ENCODE peak calls at places on chromosome 7, in seven cellular contexts. One of them, this sample, is unnamed.

GRCh38 chr7:137940656-137941518 is 61.0 kb downstream of the CREB3L2 start:
- DNase-seq in fibroblast of lung: peak; percentile 38
- DNase-seq in CD8-positive, alpha-beta T cell: no peak
- DNase-seq in lower lobe of right lung: no peak
- DNase-seq in Panc1: no peak
- DNase-seq in IMR-90: peak; percentile 80
- DNase-seq in cardiac muscle cell: peak; percentile 91
- DNase-seq in this sample: no peak

GRCh38 chr7:97409346-97409745 is 291.8 kb downstream of the SDHAF3 start:
- DNase-seq in CD8-positive, alpha-beta T cell: no peak
- DNase-seq in fibroblast of lung: no peak
- DNase-seq in IMR-90: no peak
- DNase-seq in Panc1: no peak
- DNase-seq in cardiac muscle cell: no peak
- DNase-seq in lower lobe of right lung: no peak
- DNase-seq in this sample: no peak

GRCh38 chr7:127844707-127845331 is 186.4 kb downstream of the LRRC4 start:
- DNase-seq in Panc1: no peak
- DNase-seq in cardiac muscle cell: peak; percentile 56
- DNase-seq in CD8-positive, alpha-beta T cell: no peak
- DNase-seq in lower lobe of right lung: no peak
- DNase-seq in IMR-90: peak; percentile 61
- DNase-seq in fibroblast of lung: peak; percentile 23
- DNase-seq in this sample: no peak

GRCh38 chr7:70673833-70674232 is 458.1 kb upstream of the GALNT17 start:
- DNase-seq in cardiac muscle cell: no peak
- DNase-seq in Panc1: no peak
- DNase-seq in IMR-90: no peak
- DNase-seq in CD8-positive, alpha-beta T cell: no peak
- DNase-seq in fibroblast of lung: no peak
- DNase-seq in lower lobe of right lung: no peak
- DNase-seq in this sample: no peak

GRCh38 chr7:41047789-41048191 is 655.1 kb downstream of the INHBA start:
- DNase-seq in Panc1: no peak
- DNase-seq in lower lobe of right lung: no peak
- DNase-seq in CD8-positive, alpha-beta T cell: no peak
- DNase-seq in IMR-90: peak; percentile 77
- DNase-seq in cardiac muscle cell: peak; percentile 52
- DNase-seq in fibroblast of lung: peak; percentile 78
- DNase-seq in this sample: no peak

GRCh38 chr7:120272896-120273475 is at the start of gene KCND2:
- DNase-seq in cardiac muscle cell: peak; percentile 36
- DNase-seq in CD8-positive, alpha-beta T cell: no peak
- DNase-seq in Panc1: no peak
- DNase-seq in fibroblast of lung: peak; percentile 7
- DNase-seq in IMR-90: no peak
- DNase-seq in lower lobe of right lung: no peak
- DNase-seq in this sample: no peak

GRCh38 chr7:84790873-84791272 is 396.0 kb downstream of the SEMA3D start:
- DNase-seq in CD8-positive, alpha-beta T cell: no peak
- DNase-seq in cardiac muscle cell: peak; percentile 76
- DNase-seq in fibroblast of lung: peak; percentile 91
- DNase-seq in lower lobe of right lung: no peak
- DNase-seq in IMR-90: peak; percentile 62
- DNase-seq in Panc1: no peak
- DNase-seq in this sample: no peak

GRCh38 chr7:100556541-100556940 is 17.2 kb downstream of the SAP25 start:
- DNase-seq in cardiac muscle cell: peak; percentile 77
- DNase-seq in lower lobe of right lung: no peak
- DNase-seq in CD8-positive, alpha-beta T cell: no peak
- DNase-seq in fibroblast of lung: peak; percentile 59
- DNase-seq in IMR-90: peak; percentile 58
- DNase-seq in Panc1: no peak
- DNase-seq in this sample: no peak

GRCh38 chr7:10655031-10655430 is 318.6 kb upstream of the PHF14 start:
- DNase-seq in fibroblast of lung: no peak
- DNase-seq in Panc1: no peak
- DNase-seq in CD8-positive, alpha-beta T cell: no peak
- DNase-seq in cardiac muscle cell: no peak
- DNase-seq in IMR-90: no peak
- DNase-seq in lower lobe of right lung: no peak
- DNase-seq in this sample: no peak

GRCh38 chr7:123271231-123271630 is 71.5 kb upstream of the SLC13A1 start:
- DNase-seq in IMR-90: no peak
- DNase-seq in Panc1: no peak
- DNase-seq in lower lobe of right lung: no peak
- DNase-seq in fibroblast of lung: peak; percentile 21
- DNase-seq in CD8-positive, alpha-beta T cell: no peak
- DNase-seq in cardiac muscle cell: peak; percentile 75
- DNase-seq in this sample: no peak

GRCh38 chr7:106865130-106866115 is at the start of gene PIK3CG:
- DNase-seq in lower lobe of right lung: no peak
- DNase-seq in cardiac muscle cell: peak; percentile 28
- DNase-seq in IMR-90: no peak
- DNase-seq in fibroblast of lung: no peak
- DNase-seq in Panc1: no peak
- DNase-seq in CD8-positive, alpha-beta T cell: peak; percentile 18
- DNase-seq in this sample: no peak

GRCh38 chr7:5248201-5248885 is 34.4 kb upstream of the SLC29A4 start:
- DNase-seq in CD8-positive, alpha-beta T cell: no peak
- DNase-seq in cardiac muscle cell: peak; percentile 79
- DNase-seq in lower lobe of right lung: no peak
- DNase-seq in IMR-90: peak; percentile 21
- DNase-seq in fibroblast of lung: peak; percentile 61
- DNase-seq in Panc1: no peak
- DNase-seq in this sample: no peak

GRCh38 chr7:20796565-20796964 is 9.9 kb upstream of the SP8 start:
- DNase-seq in Panc1: no peak
- DNase-seq in CD8-positive, alpha-beta T cell: no peak
- DNase-seq in cardiac muscle cell: no peak
- DNase-seq in IMR-90: no peak
- DNase-seq in lower lobe of right lung: no peak
- DNase-seq in fibroblast of lung: no peak
- DNase-seq in this sample: no peak

GRCh38 chr7:35646289-35647033 is 48.5 kb downstream of the HERPUD2 start:
- DNase-seq in cardiac muscle cell: peak; percentile 48
- DNase-seq in IMR-90: no peak
- DNase-seq in lower lobe of right lung: no peak
- DNase-seq in Panc1: no peak
- DNase-seq in CD8-positive, alpha-beta T cell: no peak
- DNase-seq in fibroblast of lung: peak; percentile 42
- DNase-seq in this sample: no peak

GRCh38 chr7:157384301-157384700 is 47.5 kb downstream of the DNAJB6 start:
- DNase-seq in CD8-positive, alpha-beta T cell: no peak
- DNase-seq in fibroblast of lung: peak; percentile 59
- DNase-seq in cardiac muscle cell: peak; percentile 39
- DNase-seq in Panc1: no peak
- DNase-seq in lower lobe of right lung: no peak
- DNase-seq in IMR-90: peak; percentile 28
- DNase-seq in this sample: no peak

GRCh38 chr7:44634839-44635591 is 28.6 kb downstream of the OGDH start:
- DNase-seq in Panc1: no peak
- DNase-seq in IMR-90: no peak
- DNase-seq in cardiac muscle cell: peak; percentile 20
- DNase-seq in fibroblast of lung: no peak
- DNase-seq in CD8-positive, alpha-beta T cell: peak; percentile 28
- DNase-seq in lower lobe of right lung: peak; percentile 63
- DNase-seq in this sample: no peak

GRCh38 chr7:16785846-16786245 is 19.0 kb downstream of the AGR2 start:
- DNase-seq in CD8-positive, alpha-beta T cell: no peak
- DNase-seq in cardiac muscle cell: no peak
- DNase-seq in fibroblast of lung: no peak
- DNase-seq in IMR-90: no peak
- DNase-seq in lower lobe of right lung: no peak
- DNase-seq in Panc1: no peak
- DNase-seq in this sample: no peak

GRCh38 chr7:16780586-16780985 is 24.2 kb downstream of the AGR2 start:
- DNase-seq in cardiac muscle cell: no peak
- DNase-seq in CD8-positive, alpha-beta T cell: no peak
- DNase-seq in lower lobe of right lung: no peak
- DNase-seq in Panc1: no peak
- DNase-seq in IMR-90: no peak
- DNase-seq in fibroblast of lung: no peak
- DNase-seq in this sample: no peak

GRCh38 chr7:16787141-16787540 is 17.7 kb downstream of the AGR2 start:
- DNase-seq in fibroblast of lung: no peak
- DNase-seq in lower lobe of right lung: no peak
- DNase-seq in IMR-90: no peak
- DNase-seq in Panc1: no peak
- DNase-seq in cardiac muscle cell: no peak
- DNase-seq in CD8-positive, alpha-beta T cell: no peak
- DNase-seq in this sample: no peak

GRCh38 chr7:16786257-16786656 is 18.5 kb downstream of the AGR2 start:
- DNase-seq in lower lobe of right lung: no peak
- DNase-seq in IMR-90: no peak
- DNase-seq in Panc1: no peak
- DNase-seq in cardiac muscle cell: no peak
- DNase-seq in fibroblast of lung: no peak
- DNase-seq in CD8-positive, alpha-beta T cell: no peak
- DNase-seq in this sample: no peak

DNA sequence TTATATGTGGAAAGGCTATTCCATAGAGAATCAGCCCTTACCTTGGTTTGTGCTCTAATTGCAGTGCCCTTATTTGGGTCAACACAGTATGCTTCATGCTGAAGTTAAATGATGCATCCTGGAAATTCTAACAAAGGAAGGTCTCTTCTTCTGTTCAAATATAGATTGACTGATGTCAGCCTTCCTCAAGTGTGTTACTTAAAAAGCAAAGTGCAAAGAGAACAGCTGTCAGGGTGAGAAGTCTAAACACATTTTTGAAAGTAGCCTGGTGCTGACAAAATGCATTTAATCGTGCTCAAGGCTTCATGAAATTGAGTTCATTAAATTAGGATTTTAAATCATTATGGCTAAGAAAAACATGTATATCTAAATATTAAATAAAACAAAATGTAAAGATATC is 19.5 kb downstream of the AGR2 start:
- DNase-seq in cardiac muscle cell: no peak
- DNase-seq in lower lobe of right lung: no peak
- DNase-seq in fibroblast of lung: no peak
- DNase-seq in Panc1: no peak
- DNase-seq in CD8-positive, alpha-beta T cell: no peak
- DNase-seq in IMR-90: no peak
- DNase-seq in this sample: no peak
- H3K4me1 ChIP-seq in cardiac muscle cell: peaks cover 38% of the 10 kb centered on the region
- H3K4me1 ChIP-seq in lower lobe of right lung: no peaks in the 10 kb centered on the region
- H3K4me1 ChIP-seq in fibroblast of lung: no peaks in the 10 kb centered on the region
- H3K4me1 ChIP-seq in Panc1: no peaks in the 10 kb centered on the region
- H3K4me1 ChIP-seq in CD8-positive, alpha-beta T cell: no peaks in the 10 kb centered on the region
- H3K4me1 ChIP-seq in IMR-90: no peaks in the 10 kb centered on the region
- H3K4me1 ChIP-seq in this sample: no peaks in the 10 kb centered on the region

GRCh38 chr7:15621468-15621867 is 59.7 kb upstream of the AGMO start:
- DNase-seq in Panc1: no peak
- DNase-seq in lower lobe of right lung: no peak
- DNase-seq in CD8-positive, alpha-beta T cell: no peak
- DNase-seq in IMR-90: no peak
- DNase-seq in fibroblast of lung: no peak
- DNase-seq in cardiac muscle cell: no peak
- DNase-seq in this sample: no peak

GRCh38 chr7:15625456-15625855 is 61.0 kb downstream of the MEOX2 start:
- DNase-seq in lower lobe of right lung: no peak
- DNase-seq in fibroblast of lung: no peak
- DNase-seq in Panc1: peak; percentile 13
- DNase-seq in cardiac muscle cell: no peak
- DNase-seq in CD8-positive, alpha-beta T cell: no peak
- DNase-seq in IMR-90: no peak
- DNase-seq in this sample: no peak

GRCh38 chr7:15620491-15621185 is 58.8 kb upstream of the AGMO start:
- DNase-seq in CD8-positive, alpha-beta T cell: no peak
- DNase-seq in Panc1: no peak
- DNase-seq in lower lobe of right lung: no peak
- DNase-seq in fibroblast of lung: no peak
- DNase-seq in cardiac muscle cell: peak; percentile 3
- DNase-seq in IMR-90: no peak
- DNase-seq in this sample: no peak

GRCh38 chr7:15628876-15629275 is 57.6 kb downstream of the MEOX2 start:
- DNase-seq in cardiac muscle cell: no peak
- DNase-seq in CD8-positive, alpha-beta T cell: no peak
- DNase-seq in IMR-90: peak; percentile 3
- DNase-seq in lower lobe of right lung: no peak
- DNase-seq in fibroblast of lung: peak; percentile 47
- DNase-seq in Panc1: no peak
- DNase-seq in this sample: no peak

DNA sequence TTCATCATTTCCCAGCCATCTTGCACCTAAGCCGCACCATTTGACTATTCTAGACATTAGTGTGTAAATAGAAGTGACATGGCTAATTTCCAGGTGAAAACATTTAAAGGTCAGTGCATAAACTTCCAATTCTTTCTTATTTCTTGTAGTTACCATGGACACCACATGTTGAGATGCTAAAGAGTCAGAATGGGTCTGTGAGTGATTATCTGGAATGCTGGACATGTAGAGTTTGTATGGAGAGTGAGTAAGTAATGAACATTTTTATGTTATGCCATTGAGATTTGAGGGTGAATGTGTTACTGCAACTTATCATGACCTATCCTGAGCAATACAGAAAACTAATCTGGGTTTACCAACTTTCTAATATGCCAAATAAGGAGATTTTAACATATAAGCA is 60.4 kb downstream of the MEOX2 start:
- DNase-seq in Panc1: no peak
- DNase-seq in cardiac muscle cell: no peak
- DNase-seq in lower lobe of right lung: no peak
- DNase-seq in CD8-positive, alpha-beta T cell: no peak
- DNase-seq in fibroblast of lung: no peak
- DNase-seq in IMR-90: no peak
- DNase-seq in this sample: no peak
- H3K4me3 ChIP-seq in Panc1: no peak overlapping the region
- H3K4me3 ChIP-seq in cardiac muscle cell: no peak overlapping the region
- H3K4me3 ChIP-seq in lower lobe of right lung: no peak overlapping the region
- H3K4me3 ChIP-seq in CD8-positive, alpha-beta T cell: no peak overlapping the region
- H3K4me3 ChIP-seq in fibroblast of lung: no peak overlapping the region
- H3K4me3 ChIP-seq in IMR-90: no peak overlapping the region
- H3K4me3 ChIP-seq in this sample: no peak overlapping the region

DNA sequence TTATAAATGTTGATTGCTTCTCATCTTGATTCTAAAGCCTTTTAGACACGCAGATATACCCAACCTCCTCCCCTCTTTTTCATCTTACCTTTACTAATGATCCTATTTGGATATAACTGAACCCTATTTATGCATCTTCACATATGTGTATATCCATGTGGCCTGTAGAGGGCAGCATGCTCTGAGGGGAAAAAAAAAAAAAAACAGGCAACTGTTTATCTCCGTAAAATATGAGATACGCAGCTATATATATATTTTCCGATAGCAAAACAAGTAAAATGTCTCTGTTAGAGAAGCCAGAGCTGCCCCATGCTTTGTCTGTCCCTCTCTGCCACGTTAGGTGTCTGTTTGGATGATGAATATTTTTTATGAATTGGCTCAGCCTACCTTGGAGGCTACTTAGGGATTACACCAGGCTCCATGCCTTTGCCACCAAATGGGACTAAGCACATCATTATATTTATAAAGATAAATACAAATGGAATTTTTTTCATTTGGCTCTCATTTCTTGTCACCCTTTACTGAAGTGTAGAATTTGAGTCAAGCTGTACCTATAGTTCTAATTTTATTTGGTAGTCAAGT is 174.8 kb upstream of the FZD1 start:
- DNase-seq in lower lobe of right lung: no peak
- DNase-seq in fibroblast of lung: peak; percentile 70
- DNase-seq in CD8-positive, alpha-beta T cell: no peak
- DNase-seq in IMR-90: peak; percentile 48
- DNase-seq in cardiac muscle cell: peak; percentile 64
- DNase-seq in Panc1: peak; percentile 24
- DNase-seq in this sample: no peak
- TF ChIP-seq CTCF in lower lobe of right lung: peak; percentile 74
- TF ChIP-seq CTCF in fibroblast of lung: peak; percentile 66
- TF ChIP-seq CTCF in CD8-positive, alpha-beta T cell: peak; percentile 70
- TF ChIP-seq CTCF in IMR-90: peak; percentile 73
- TF ChIP-seq CTCF in cardiac muscle cell: peak; percentile 79
- TF ChIP-seq CTCF in Panc1: peak; percentile 81
- TF ChIP-seq CTCF in this sample: peak; percentile 73

GRCh38 chr7:43517464-43517863 is 65.4 kb upstream of the STK17A start:
- DNase-seq in IMR-90: no peak
- DNase-seq in Panc1: no peak
- DNase-seq in CD8-positive, alpha-beta T cell: no peak
- DNase-seq in cardiac muscle cell: no peak
- DNase-seq in fibroblast of lung: no peak
- DNase-seq in lower lobe of right lung: no peak
- DNase-seq in this sample: no peak
- H3K4me1 ChIP-seq in IMR-90: peaks cover 6% of the 10 kb centered on the region
- H3K4me1 ChIP-seq in Panc1: no peaks in the 10 kb centered on the region
- H3K4me1 ChIP-seq in CD8-positive, alpha-beta T cell: no peaks in the 10 kb centered on the region
- H3K4me1 ChIP-seq in cardiac muscle cell: peaks cover 8% of the 10 kb centered on the region
- H3K4me1 ChIP-seq in fibroblast of lung: peaks cover 2% of the 10 kb centered on the region
- H3K4me1 ChIP-seq in lower lobe of right lung: no peaks in the 10 kb centered on the region
- H3K4me1 ChIP-seq in this sample: no peaks in the 10 kb centered on the region